ENCODE peak calls at places on chromosomes 16 and 17, in six cellular contexts. P is HepG2, W is K562, U is SK-N-SH, E is GM12878, O is H1. F is an unnamed sample.

GRCh38 chr17:10144456-10144855 is 54.0 kb downstream of the GAS7 start:
- DNase-seq in E (no peak), O (no peak), P (no peak), W (no peak), U (no peak), F (no peak)

GRCh38 chr17:64006361-64007088 is 8.4 kb downstream of the PRR29 start:
- DNase-seq in P (peak), W (peak), U (peak), E (no peak), O (no peak), F (no peak)

GRCh38 chr17:43769426-43769825 is 9.4 kb downstream of the DUSP3 start:
- DNase-seq in E (no peak), W (no peak), P (no peak), O (no peak), U (no peak), F (no peak)

GRCh38 chr17:20200016-20200788 is 191.0 kb downstream of the SPECC1 start:
- DNase-seq in O (no peak), U (no peak), E (no peak), W (no peak), P (no peak), F (no peak)

GRCh38 chr16:26649646-26650045 is 417.1 kb upstream of the C16orf82 start:
- DNase-seq in W (no peak), P (no peak), O (no peak), U (no peak), E (no peak), F (no peak)

GRCh38 chr17:38888842-38889241 is 19.0 kb downstream of the LASP1 start:
- DNase-seq in P (no peak), E (no peak), O (no peak), U (no peak), W (no peak), F (no peak)

GRCh38 chr16:2815299-2815771 is 1.7 kb upstream of the PRSS21 start:
- DNase-seq in U (no peak), O (no peak), P (no peak), W (no peak), E (no peak), F (no peak)

GRCh38 chr16:31273187-31273586 is 13.4 kb downstream of the ITGAM start:
- DNase-seq in P (no peak), E (no peak), O (no peak), W (no peak), U (no peak), F (no peak)

GRCh38 chr17:7626307-7626706 is 1.3 kb downstream of the SAT2 start:
- DNase-seq in U (no peak), O (no peak), E (no peak), W (no peak), P (no peak), F (no peak)

GRCh38 chr16:79600636-79601091 is at the start of gene MAF:
- DNase-seq in O (peak), E (no peak), W (peak), U (peak), P (peak), F (no peak)

GRCh38 chr17:72409405-72410002 is 288.7 kb downstream of the SOX9 start:
- DNase-seq in W (no peak), P (no peak), U (no peak), E (no peak), O (no peak), F (no peak)

GRCh38 chr16:55444754-55445485 is 34.1 kb upstream of the MMP2 start:
- DNase-seq in W (no peak), U (no peak), P (no peak), O (no peak), E (peak), F (peak)

GRCh38 chr16:85094812-85095211 is 17.5 kb downstream of the CIBAR2 start:
- DNase-seq in E (no peak), P (no peak), U (peak), W (no peak), O (no peak), F (no peak)

GRCh38 chr17:42484304-42484703 is 25.6 kb downstream of the ATP6V0A1 start:
- DNase-seq in P (peak), E (peak), O (no peak), U (no peak), W (no peak), F (no peak)

GRCh38 chr16:85457366-85457765 is 155.8 kb upstream of the GSE1 start:
- DNase-seq in U (no peak), W (no peak), P (no peak), E (no peak), O (no peak), F (no peak)

GRCh38 chr17:2455956-2456355 is 55.1 kb upstream of the MNT start:
- DNase-seq in O (no peak), E (no peak), P (no peak), W (no peak), U (no peak), F (no peak)

GRCh38 chr17:34885076-34885475 is 76.2 kb downstream of the CCT6B start:
- DNase-seq in W (peak), E (no peak), P (no peak), U (no peak), O (no peak), F (no peak)

GRCh38 chr17:81950501-81950900 is 3.5 kb upstream of the MYADML2 start:
- DNase-seq in P (no peak), E (no peak), O (no peak), U (no peak), W (no peak), F (no peak)

GRCh38 chr17:17866425-17866824 is 29.6 kb upstream of the SREBF1 start:
- DNase-seq in U (no peak), E (no peak), P (no peak), W (no peak), O (no peak), F (no peak)

GRCh38 chr17:19003543-19003965 is 1.0 kb downstream of the FAM83G start:
- DNase-seq in U (no peak), W (no peak), O (no peak), E (no peak), P (no peak), F (no peak)
- TF ChIP-seq GABPA in U (no peak), W (no peak), O (no peak), E (no peak), P (no peak), F (no peak)

GRCh38 chr17:15233022-15233805 is 31.9 kb downstream of the PMP22 start:
- DNase-seq in U (peak), E (no peak), P (peak), W (peak), O (no peak), F (no peak)
- TF ChIP-seq CTCF in U (peak), E (no peak), P (peak), W (peak), O (peak), F (peak)

DNA sequence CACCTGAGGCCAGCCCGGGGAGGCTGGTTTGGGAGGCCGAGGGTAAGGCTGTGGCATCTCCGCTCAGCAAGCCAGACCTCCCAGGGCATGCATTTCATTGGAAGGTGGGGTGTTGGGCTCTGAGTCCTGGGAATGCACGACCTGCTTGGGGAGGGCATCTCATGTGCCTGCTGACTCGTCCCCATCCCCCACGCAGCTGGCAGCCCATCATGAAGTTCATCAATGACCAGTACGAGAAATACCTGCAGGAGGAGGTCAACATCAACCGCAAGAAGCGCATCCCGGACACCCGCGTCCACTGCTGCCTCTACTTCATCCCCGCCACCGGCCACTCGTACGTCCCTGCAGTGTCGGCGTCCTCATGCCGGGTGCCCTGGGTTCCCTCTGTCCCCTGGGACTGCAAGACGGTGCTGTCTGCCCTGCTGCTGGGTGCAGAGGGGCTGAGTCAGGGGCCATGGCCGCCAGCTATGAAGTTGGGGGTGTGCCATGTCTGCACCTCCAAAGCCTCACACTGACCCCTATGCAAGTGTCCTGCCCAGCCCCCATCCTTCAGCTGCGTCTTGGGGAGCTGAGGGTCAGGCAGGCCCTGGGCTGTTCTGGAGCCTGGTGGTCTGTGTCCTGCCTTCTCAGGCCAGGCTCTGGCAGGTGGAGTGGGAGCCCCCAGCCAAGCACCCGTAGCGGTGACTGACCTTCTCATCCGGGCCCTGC is 347.9 kb downstream of the SEC14L1 start:
- DNase-seq in P (no peak), W (no peak), O (no peak), U (no peak), E (no peak), F (no peak)
- TF ChIP-seq GABPA in P (no peak), W (no peak), O (no peak), U (no peak), E (no peak), F (no peak)

GRCh38 chr16:1786242-1787055 is 3.7 kb downstream of the NUBP2 start:
- DNase-seq in W (no peak), P (no peak), U (no peak), E (no peak), O (no peak), F (no peak)
- TF ChIP-seq CTCF in W (peak), P (no peak), U (no peak), E (no peak), O (peak), F (no peak)

GRCh38 chr17:47267354-47267828 is 13.8 kb downstream of the ITGB3 start:
- DNase-seq in U (no peak), E (no peak), O (no peak), P (peak), W (no peak), F (no peak)
- TF ChIP-seq GABPA in U (no peak), E (no peak), O (no peak), P (no peak), W (no peak), F (no peak)

DNA sequence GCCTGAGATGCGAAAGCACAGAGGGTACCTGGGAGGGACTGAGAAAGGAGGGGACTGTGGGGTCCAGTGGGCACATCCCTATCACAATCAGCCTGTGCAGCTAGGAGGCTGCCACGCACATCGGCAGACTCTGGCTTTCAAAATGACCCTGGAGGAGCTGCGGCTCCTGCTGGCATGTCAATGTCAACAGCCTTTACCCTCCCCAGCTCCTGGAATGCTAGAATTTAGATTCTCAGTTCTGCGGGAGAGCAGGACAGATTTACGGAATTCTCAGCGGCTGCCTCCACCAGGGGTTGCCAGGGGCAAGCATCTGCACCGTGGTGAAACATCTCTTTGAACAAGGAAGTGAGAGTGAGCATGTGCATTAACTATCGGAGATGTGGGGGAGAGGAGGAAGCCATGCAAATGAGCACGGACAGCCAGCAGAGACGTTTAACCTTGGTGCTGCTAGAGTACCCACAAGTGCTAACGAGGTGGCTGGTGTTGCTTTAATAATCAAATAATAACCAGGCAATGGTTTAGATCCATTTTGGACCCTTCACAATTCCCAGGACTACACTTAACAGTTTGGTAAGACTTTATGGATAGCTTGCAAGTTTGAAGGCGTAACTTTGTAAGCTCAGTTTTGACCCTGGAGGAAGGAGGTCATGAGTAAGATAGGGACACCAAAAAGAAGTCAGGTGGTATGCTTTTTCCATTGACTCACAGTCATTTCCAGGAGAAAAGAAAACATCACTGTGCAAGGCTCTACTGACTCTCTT is 54.1 kb downstream of the XYLT1 start:
- DNase-seq in O (no peak), W (no peak), P (no peak), E (peak), U (peak), F (peak)
- TF ChIP-seq CTCF in O (peak), W (no peak), P (peak), E (peak), U (no peak), F (no peak)

DNA sequence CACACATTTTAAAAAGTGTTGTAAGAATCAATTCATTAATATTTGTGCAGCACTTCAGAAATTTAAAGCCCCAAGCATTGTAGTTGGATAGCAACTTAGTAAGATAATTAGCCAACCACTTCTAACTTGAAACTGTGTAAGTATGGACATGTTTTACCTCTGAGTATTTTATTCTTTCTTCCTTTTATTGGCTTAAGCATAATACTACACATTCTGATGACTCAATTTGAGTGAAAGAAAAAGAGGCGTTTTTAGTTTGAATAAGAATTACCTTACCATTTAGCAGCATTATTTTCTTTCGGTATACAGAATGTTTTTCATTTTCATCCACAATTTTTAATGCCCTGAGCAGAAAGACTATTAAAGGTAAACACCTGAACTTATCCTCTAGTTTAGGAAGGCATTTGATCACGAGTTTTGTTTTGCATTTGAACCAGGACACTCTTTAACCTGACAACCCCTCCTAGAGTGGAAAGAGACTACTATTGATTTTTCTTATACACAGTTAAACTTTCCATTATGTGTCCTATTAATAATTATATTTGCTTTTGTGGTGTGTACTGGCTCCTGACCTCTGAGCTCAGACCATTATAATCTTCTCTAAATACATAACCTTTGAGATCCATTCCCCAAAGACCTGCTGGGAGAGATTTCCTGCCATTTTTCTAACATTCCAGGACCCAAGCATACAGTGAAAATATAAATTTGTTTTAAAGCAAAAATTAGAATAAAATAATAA is 9.2 kb downstream of the NACA2 start:
- DNase-seq in P (peak), O (no peak), E (no peak), U (no peak), W (no peak), F (no peak)
- TF ChIP-seq GABPA in P (no peak), O (no peak), E (no peak), U (no peak), W (no peak), F (no peak)

F was measured in HL-60.